ENCODE peak calls at places on chromosome 5, in six cellular contexts. V is cardiac fibroblast, G is GM12865, S is heart left ventricle, H is uterus, R is GM20000. L is an unnamed sample.

GRCh38 chr5:168697034-168697720 is 118.0 kb upstream of the PANK3 start:
- DNase-seq in V (no peak), G (no peak), S (no peak), H (no peak), R (no peak), L (no peak)

GRCh38 chr5:169344629-169345028 is 43.7 kb upstream of the SLIT3 start:
- DNase-seq in V (no peak), G (no peak), S (no peak), H (peak), R (no peak), L (no peak)

GRCh38 chr5:102511666-102512065 is 12.9 kb upstream of the SLCO6A1 start:
- DNase-seq in V (peak), G (no peak), S (no peak), H (no peak), R (no peak), L (no peak)

GRCh38 chr5:115671939-115672338 is 46.1 kb upstream of the TMED7 start:
- DNase-seq in V (no peak), G (no peak), S (no peak), H (no peak), R (no peak), L (no peak)

GRCh38 chr5:178462846-178463245 is 127.3 kb downstream of the COL23A1 start:
- DNase-seq in V (no peak), G (no peak), S (no peak), H (no peak), R (no peak), L (no peak)

GRCh38 chr5:129363991-129364390 is 96.1 kb upstream of the ADAMTS19 start:
- DNase-seq in V (no peak), G (no peak), S (no peak), H (no peak), R (no peak), L (no peak)

GRCh38 chr5:1950708-1951103 is 68.0 kb upstream of the IRX4 start:
- DNase-seq in V (no peak), G (no peak), S (no peak), H (no peak), R (no peak), L (no peak)

GRCh38 chr5:164298165-164298564 is 792.7 kb downstream of the MAT2B start:
- DNase-seq in V (no peak), G (no peak), S (no peak), H (no peak), R (no peak), L (no peak)

GRCh38 chr5:155114655-155115054 is 101.1 kb downstream of the KIF4B start:
- DNase-seq in V (no peak), G (no peak), S (no peak), H (no peak), R (no peak), L (no peak)

GRCh38 chr5:7676455-7676854 is 174.5 kb downstream of the CFAP90 start:
- DNase-seq in V (no peak), G (no peak), S (no peak), H (no peak), R (no peak), L (no peak)

GRCh38 chr5:66757219-66757833 is 161.1 kb downstream of the MAST4 start:
- DNase-seq in V (peak), G (peak), S (peak), H (no peak), R (peak), L (no peak)

GRCh38 chr5:133267601-133268000 is 215.8 kb downstream of the HSPA4 start:
- DNase-seq in V (no peak), G (no peak), S (no peak), H (no peak), R (no peak), L (no peak)

GRCh38 chr5:67437905-67438845 is 241.6 kb upstream of the CD180 start:
- DNase-seq in V (peak), G (no peak), S (no peak), H (no peak), R (no peak), L (no peak)

GRCh38 chr5:39073759-39074008 is 515 bp downstream of the RICTOR start:
- DNase-seq in V (no peak), G (no peak), S (peak), H (no peak), R (no peak), L (no peak)

GRCh38 chr5:50595199-50595598 is 71.2 kb upstream of the PARP8 start:
- DNase-seq in V (peak), G (no peak), S (no peak), H (no peak), R (no peak), L (no peak)

GRCh38 chr5:36723921-36724320 is 117.5 kb downstream of the SLC1A3 start:
- DNase-seq in V (no peak), G (peak), S (no peak), H (no peak), R (peak), L (no peak)

GRCh38 chr5:62969409-62970120 is 390.9 kb downstream of the LRRC70 start:
- DNase-seq in V (no peak), G (no peak), S (no peak), H (no peak), R (no peak), L (no peak)

GRCh38 chr5:139667730-139668063 is 19.5 kb downstream of the CXXC5 start:
- DNase-seq in V (peak), G (no peak), S (no peak), H (no peak), R (no peak), L (no peak)

GRCh38 chr5:145375521-145375920 is 459.6 kb downstream of the PRELID2 start:
- DNase-seq in V (no peak), G (no peak), S (no peak), H (no peak), R (no peak), L (no peak)

GRCh38 chr5:54302267-54302687 is 8.1 kb downstream of the ARL15 start:
- DNase-seq in V (peak), G (no peak), S (no peak), H (no peak), R (no peak), L (no peak)

GRCh38 chr5:159915913-159916840 is at the start of gene ADRA1B:
- DNase-seq in V (peak), G (peak), S (peak), H (peak), R (peak), L (peak)

GRCh38 chr5:69007726-69008368 is 86.0 kb upstream of the SLC30A5 start:
- DNase-seq in V (peak), G (peak), S (peak), H (peak), R (peak), L (no peak)

GRCh38 chr5:124468671-124469411 is 277.6 kb downstream of the ZNF608 start:
- DNase-seq in V (no peak), G (no peak), S (no peak), H (no peak), R (no peak), L (no peak)

GRCh38 chr5:93611900-93612898 is 29.2 kb downstream of the NR2F1 start:
- DNase-seq in V (no peak), G (no peak), S (no peak), H (no peak), R (no peak), L (no peak)

GRCh38 chr5:157308826-157309465 is 43.0 kb downstream of the CYFIP2 start:
- DNase-seq in V (peak), G (peak), S (no peak), H (no peak), R (no peak), L (no peak)

GRCh38 chr5:18944771-18945170 is 1043.2 kb downstream of the CDH18 start:
- DNase-seq in V (peak), G (no peak), S (no peak), H (no peak), R (no peak), L (no peak)

GRCh38 chr5:177077335-177077734 is 9.4 kb upstream of the FGFR4 start:
- DNase-seq in V (no peak), G (no peak), S (no peak), H (no peak), R (no peak), L (no peak)

GRCh38 chr5:177070536-177071191 is 16.1 kb upstream of the FGFR4 start:
- DNase-seq in V (no peak), G (no peak), S (no peak), H (no peak), R (no peak), L (no peak)

GRCh38 chr5:177067491-177067890 is 19.2 kb upstream of the FGFR4 start:
- DNase-seq in V (no peak), G (no peak), S (no peak), H (no peak), R (no peak), L (no peak)

GRCh38 chr5:177066227-177066626 is 20.5 kb upstream of the FGFR4 start:
- DNase-seq in V (no peak), G (no peak), S (no peak), H (no peak), R (no peak), L (no peak)

GRCh38 chr5:177071671-177072385 is 14.9 kb upstream of the FGFR4 start:
- DNase-seq in V (peak), G (peak), S (peak), H (peak), R (peak), L (no peak)
- TF ChIP-seq CTCF in V (peak), G (peak), S (peak), H (peak), R (peak), L (peak)

DNA sequence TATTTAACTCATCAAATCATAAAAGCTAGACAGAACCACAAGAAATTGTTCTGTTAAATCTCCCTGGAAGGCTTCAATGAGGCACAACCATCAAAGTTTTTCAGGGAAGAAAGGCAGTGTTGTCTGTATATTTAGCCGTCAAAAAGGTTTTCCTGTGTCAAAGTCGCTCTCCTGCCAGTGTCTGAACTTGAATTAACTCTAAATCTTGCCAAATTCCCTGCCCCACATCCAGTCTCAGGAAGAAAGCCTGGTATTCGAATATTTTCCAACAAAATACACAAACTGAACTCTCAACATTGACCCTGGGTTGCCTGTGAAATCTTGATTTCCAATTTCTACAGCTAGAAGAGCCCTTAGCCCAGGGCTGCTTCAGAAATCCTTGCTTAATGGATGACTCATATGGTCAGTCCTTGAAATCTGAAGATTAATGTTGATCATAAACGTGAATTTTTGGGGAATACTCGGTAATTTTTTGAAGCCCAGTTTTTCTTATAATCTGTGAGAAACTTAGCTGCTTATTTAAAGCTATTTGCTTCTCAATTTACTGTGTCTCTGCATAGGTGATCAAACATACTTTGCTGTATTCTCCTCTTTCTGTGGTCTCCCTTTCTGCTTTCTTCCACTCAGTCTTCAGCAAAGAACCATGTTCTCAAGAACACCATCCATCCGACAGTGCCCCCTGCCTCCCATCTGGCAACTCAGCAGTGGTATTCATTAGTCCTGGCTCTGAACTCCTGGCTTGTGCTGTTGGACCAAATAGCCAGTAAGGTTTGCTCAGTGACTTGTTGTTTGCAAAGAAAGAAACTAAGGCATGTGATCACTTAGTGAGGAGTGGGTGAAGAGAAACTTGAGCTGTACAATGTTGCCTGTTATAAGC is 58.9 kb downstream of the NREP start:
- DNase-seq in V (peak), G (peak), S (no peak), H (no peak), R (no peak), L (no peak)
- TF ChIP-seq CTCF in V (peak), G (no peak), S (no peak), H (no peak), R (no peak), L (peak)

GRCh38 chr5:143403607-143404415 is at the start of gene NR3C1:
- DNase-seq in V (peak), G (peak), S (peak), H (peak), R (peak), L (peak)
- TF ChIP-seq CTCF in V (peak), G (peak), S (peak), H (peak), R (peak), L (peak)

GRCh38 chr5:78295035-78295961 is 800 bp upstream of the AP3B1 start:
- DNase-seq in V (peak), G (peak), S (peak), H (peak), R (peak), L (peak)
- TF ChIP-seq CTCF in V (peak), G (peak), S (no peak), H (no peak), R (peak), L (peak)